ENCODE peak calls at places on chromosome 5, in four cellular contexts. V, A, D and F are unnamed samples.

GRCh38 chr5:167534131-167534530 is 757.3 kb upstream of the WWC1 start:
- DNase-seq in V (no peak), A (no peak), D (no peak), F (no peak)

GRCh38 chr5:120516799-120517198 is 52.7 kb downstream of the PRR16 start:
- DNase-seq in V (no peak), A (no peak), D (no peak), F (no peak)

GRCh38 chr5:179376701-179377420 is 31.6 kb upstream of the ADAMTS2 start:
- DNase-seq in V (no peak), A (no peak), D (no peak), F (no peak)

GRCh38 chr5:5765066-5765465 is 342.6 kb downstream of the ICE1 start:
- DNase-seq in V (no peak), A (no peak), D (no peak), F (no peak)

GRCh38 chr5:111553889-111554288 is 41.6 kb upstream of the STARD4 start:
- DNase-seq in V (no peak), A (no peak), D (no peak), F (no peak)

GRCh38 chr5:101461455-101461854 is 558.4 kb upstream of the ST8SIA4 start:
- DNase-seq in V (no peak), A (no peak), D (no peak), F (no peak)

GRCh38 chr5:172773481-172774469 is 2.8 kb upstream of the DUSP1 start:
- DNase-seq in V (no peak), A (no peak), D (no peak), F (no peak)

GRCh38 chr5:140175367-140176027 is 509 bp downstream of the CYSTM1 start:
- DNase-seq in V (no peak), A (peak; percentile 58), D (no peak), F (peak; percentile 54)

GRCh38 chr5:115875447-115875846 is 33.7 kb downstream of the AP3S1 start:
- DNase-seq in V (no peak), A (no peak), D (no peak), F (no peak)

GRCh38 chr5:148808864-148809642 is 17.4 kb upstream of the ADRB2 start:
- DNase-seq in V (no peak), A (peak; percentile 23), D (no peak), F (peak; percentile 44)

GRCh38 chr5:94181940-94182339 is 436.5 kb downstream of the KIAA0825 start:
- DNase-seq in V (no peak), A (no peak), D (no peak), F (no peak)

GRCh38 chr5:78699565-78700143 is 51.1 kb upstream of the LHFPL2 start:
- DNase-seq in V (peak; percentile 42), A (no peak), D (no peak), F (no peak)

GRCh38 chr5:6269925-6270324 is 108.4 kb downstream of the MED10 start:
- DNase-seq in V (no peak), A (no peak), D (no peak), F (no peak)

GRCh38 chr5:177462702-177463101 is 10.7 kb downstream of the DBN1 start:
- DNase-seq in V (no peak), A (no peak), D (no peak), F (no peak)

GRCh38 chr5:10601246-10602030 is 37.6 kb downstream of the ANKRD33B start:
- DNase-seq in V (peak; percentile 86), A (no peak), D (peak; percentile 96), F (peak; percentile 87)

GRCh38 chr5:10582512-10582897 is 18.6 kb downstream of the ANKRD33B start:
- DNase-seq in V (no peak), A (no peak), D (no peak), F (no peak)

GRCh38 chr5:26339576-26339975 is 698.8 kb downstream of the CDH9 start:
- DNase-seq in V (no peak), A (no peak), D (no peak), F (no peak)

GRCh38 chr5:77369566-77369965 is 122.5 kb downstream of the WDR41 start:
- DNase-seq in V (no peak), A (no peak), D (peak; percentile 74), F (no peak)

GRCh38 chr5:6424110-6424659 is 24.5 kb upstream of the UBE2QL1 start:
- DNase-seq in V (no peak), A (no peak), D (no peak), F (peak; percentile 17)

GRCh38 chr5:88684136-88684500 is 198.9 kb downstream of the MEF2C start:
- DNase-seq in V (no peak), A (no peak), D (no peak), F (no peak)

GRCh38 chr5:32687167-32687831 is 23.8 kb upstream of the NPR3 start:
- DNase-seq in V (no peak), A (no peak), D (no peak), F (no peak)

GRCh38 chr5:131441184-131441583 is 177.3 kb downstream of the CDC42SE2 start:
- DNase-seq in V (no peak), A (no peak), D (no peak), F (peak; percentile 12)

GRCh38 chr5:132418876-132419275 is 49.4 kb downstream of the SLC22A5 start:
- DNase-seq in V (no peak), A (no peak), D (no peak), F (no peak)

GRCh38 chr5:168114444-168115017 is 176.9 kb upstream of the WWC1 start:
- DNase-seq in V (no peak), A (no peak), D (no peak), F (peak; percentile 36)

GRCh38 chr5:68450245-68450852 is 234.8 kb downstream of the PIK3R1 start:
- DNase-seq in V (no peak), A (no peak), D (no peak), F (no peak)

GRCh38 chr5:9644630-9645029 is 14.5 kb upstream of the TAS2R1 start:
- DNase-seq in V (no peak), A (no peak), D (no peak), F (no peak)

GRCh38 chr5:74341221-74341620 is 299.3 kb downstream of the ENC1 start:
- DNase-seq in V (no peak), A (no peak), D (no peak), F (no peak)

GRCh38 chr5:156259618-156260017 is 67.3 kb upstream of the SGCD start:
- DNase-seq in V (no peak), A (no peak), D (no peak), F (no peak)

GRCh38 chr5:38138574-38138973 is 119.8 kb upstream of the EGFLAM start:
- DNase-seq in V (no peak), A (no peak), D (no peak), F (no peak)

GRCh38 chr5:111404270-111404769 is 108.0 kb downstream of the STARD4 start:
- DNase-seq in V (peak; percentile 14), A (no peak), D (no peak), F (no peak)

GRCh38 chr5:76084496-76085285 is 1.5 kb downstream of the SV2C start:
- DNase-seq in V (no peak), A (no peak), D (no peak), F (no peak)

GRCh38 chr5:127587246-127587917 is 61.5 kb upstream of the CTXN3 start:
- DNase-seq in V (no peak), A (no peak), D (no peak), F (no peak)

GRCh38 chr5:149794338-149795023 is 64.4 kb downstream of the PPARGC1B start:
- DNase-seq in V (no peak), A (no peak), D (no peak), F (no peak)

GRCh38 chr5:78526049-78526525 is 122.5 kb downstream of the LHFPL2 start:
- DNase-seq in V (peak; percentile 80), A (no peak), D (no peak), F (no peak)

GRCh38 chr5:57383093-57383861 is 99.3 kb downstream of the ACTBL2 start:
- DNase-seq in V (peak; percentile 84), A (no peak), D (no peak), F (no peak)

GRCh38 chr5:142013734-142014495 is 1.1 kb upstream of the GNPDA1 start:
- DNase-seq in V (no peak), A (no peak), D (no peak), F (no peak)

GRCh38 chr5:13536921-13537320 is 407.6 kb downstream of the DNAH5 start:
- DNase-seq in V (no peak), A (no peak), D (no peak), F (no peak)

GRCh38 chr5:90142531-90142930 is 267.0 kb downstream of the CETN3 start:
- DNase-seq in V (no peak), A (no peak), D (no peak), F (no peak)

GRCh38 chr5:110086658-110087388 is 397.1 kb downstream of the MAN2A1 start:
- DNase-seq in V (no peak), A (peak; percentile 11), D (peak; percentile 20), F (no peak)